ENCODE peak calls at places on chromosomes 1 and 21, in seven cellular contexts. U, Z, F, B, Q, S and A are unnamed samples.

GRCh38 chr1:25727819-25728286 is 72.1 kb upstream of the SELENON start:
- DNase-seq in U (peak; percentile 63), Z (peak; percentile 34), F (peak; percentile 93), B (no peak), Q (peak; percentile 68), S (peak; percentile 21), A (peak; percentile 70)

GRCh38 chr1:108831225-108831624 is 25.7 kb downstream of the AKNAD1 start:
- DNase-seq in U (no peak), Z (no peak), F (no peak), B (no peak), Q (no peak), S (no peak), A (no peak)

GRCh38 chr21:45318556-45319341 is 31.1 kb upstream of the POFUT2 start:
- DNase-seq in U (peak; percentile 76), Z (no peak), F (peak; percentile 16), B (no peak), Q (no peak), S (no peak), A (no peak)

GRCh38 chr1:114340906-114341698 is 169.9 kb downstream of the TRIM33 start:
- DNase-seq in U (no peak), Z (no peak), F (no peak), B (no peak), Q (no peak), S (no peak), A (no peak)

GRCh38 chr1:231808990-231809389 is 182.4 kb downstream of the DISC1 start:
- DNase-seq in U (peak; percentile 41), Z (no peak), F (no peak), B (no peak), Q (no peak), S (no peak), A (no peak)

GRCh38 chr1:223341111-223341510 is 22.9 kb downstream of the SUSD4 start:
- DNase-seq in U (no peak), Z (no peak), F (peak; percentile 34), B (no peak), Q (peak; percentile 13), S (no peak), A (no peak)

GRCh38 chr1:220300442-220301121 is 28.3 kb upstream of the RAB3GAP2 start:
- DNase-seq in U (peak; percentile 87), Z (peak; percentile 64), F (peak; percentile 39), B (peak; percentile 59), Q (peak; percentile 5), S (no peak), A (peak; percentile 23)

GRCh38 chr1:205351984-205352713 is 4.6 kb downstream of the KLHDC8A start:
- DNase-seq in U (no peak), Z (peak; percentile 64), F (peak; percentile 100), B (no peak), Q (peak; percentile 23), S (no peak), A (peak; percentile 75)

GRCh38 chr1:55320891-55321290 is 105.7 kb upstream of the USP24 start:
- DNase-seq in U (no peak), Z (no peak), F (no peak), B (no peak), Q (no peak), S (no peak), A (no peak)

GRCh38 chr1:2789986-2790581 is 11.4 kb downstream of the TTC34 start:
- DNase-seq in U (no peak), Z (peak; percentile 54), F (no peak), B (no peak), Q (no peak), S (no peak), A (no peak)

GRCh38 chr1:150513275-150513885 is 2.2 kb upstream of the FALEC start:
- DNase-seq in U (no peak), Z (no peak), F (peak; percentile 58), B (no peak), Q (no peak), S (no peak), A (no peak)

GRCh38 chr1:21537932-21538630 is 28.9 kb downstream of the ALPL start:
- DNase-seq in U (no peak), Z (peak; percentile 52), F (no peak), B (no peak), Q (peak; percentile 14), S (no peak), A (no peak)

GRCh38 chr1:164452549-164452948 is 106.4 kb upstream of the PBX1 start:
- DNase-seq in U (no peak), Z (no peak), F (no peak), B (no peak), Q (no peak), S (no peak), A (no peak)

GRCh38 chr1:48668339-48668738 is 108.4 kb downstream of the BEND5 start:
- DNase-seq in U (no peak), Z (no peak), F (no peak), B (no peak), Q (no peak), S (no peak), A (no peak)

DNA sequence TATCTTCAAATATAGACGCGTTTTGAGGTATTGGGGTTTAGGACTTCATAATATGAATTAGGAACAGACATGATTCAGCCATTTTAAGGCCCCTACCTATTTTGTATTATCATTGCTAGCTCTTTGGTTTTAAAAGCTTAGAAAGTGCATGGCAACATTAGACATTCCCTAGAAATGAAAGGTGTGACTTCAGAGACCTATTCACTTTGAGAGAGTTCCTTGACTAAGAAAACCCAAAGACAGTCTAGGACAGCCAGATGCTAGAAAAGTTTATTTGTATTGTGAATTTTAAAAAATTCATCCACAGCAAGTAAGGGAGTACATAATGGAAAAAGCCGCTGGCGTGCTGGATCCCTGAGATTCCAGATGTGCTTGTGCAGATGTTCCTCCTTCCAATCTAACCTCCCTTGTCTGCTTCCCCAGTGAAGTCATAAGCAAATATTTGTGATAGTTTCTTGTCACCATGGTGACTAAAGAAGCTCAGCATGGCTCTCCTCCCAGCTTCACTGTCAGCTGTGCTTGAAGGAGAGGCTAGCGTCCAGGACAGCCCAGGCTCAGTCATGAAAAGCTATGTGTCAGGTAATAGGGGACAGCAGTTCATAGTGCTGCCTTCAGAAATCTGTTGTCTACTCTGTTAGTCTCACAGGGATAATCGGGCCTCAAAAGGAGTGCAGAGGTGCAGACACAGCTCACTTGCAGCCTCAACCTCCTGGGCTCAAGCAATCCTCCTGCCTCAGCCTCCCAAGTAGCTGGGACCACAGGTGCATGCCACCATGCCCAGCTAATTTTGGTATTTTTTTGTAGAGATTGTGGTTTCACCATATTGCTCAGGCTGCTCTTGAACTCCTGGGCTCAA is 34.8 kb downstream of the KPNA6 start:
- DNase-seq in U (peak; percentile 24), Z (peak; percentile 27), F (no peak), B (peak; percentile 16), Q (peak; percentile 51), S (no peak), A (peak; percentile 20)
- H3K27ac ChIP-seq in U (no peak overlapping the region), Z (peak overlapping the region; percentile 12), F (no peak overlapping the region), B (peak overlapping the region; percentile 70), Q (peak overlapping the region; percentile 46), S (peak overlapping the region; percentile 31), A (no peak overlapping the region)

GRCh38 chr1:30778156-30778978 is 20.8 kb upstream of the LAPTM5 start:
- DNase-seq in U (no peak), Z (no peak), F (no peak), B (no peak), Q (no peak), S (no peak), A (peak; percentile 54)

GRCh38 chr1:30776097-30777059 is 18.8 kb upstream of the LAPTM5 start:
- DNase-seq in U (no peak), Z (no peak), F (no peak), B (no peak), Q (no peak), S (no peak), A (no peak)

GRCh38 chr1:30778979-30779293 is 21.4 kb upstream of the LAPTM5 start:
- DNase-seq in U (no peak), Z (no peak), F (no peak), B (no peak), Q (no peak), S (no peak), A (no peak)

GRCh38 chr1:30777060-30777905 is 19.7 kb upstream of the LAPTM5 start:
- DNase-seq in U (no peak), Z (no peak), F (no peak), B (no peak), Q (no peak), S (no peak), A (no peak)

GRCh38 chr1:30777906-30778155 is 20.3 kb upstream of the LAPTM5 start:
- DNase-seq in U (no peak), Z (no peak), F (no peak), B (no peak), Q (no peak), S (no peak), A (no peak)
- TF ChIP-seq CTCF in U (no peak), Z (no peak), F (peak; percentile 41), B (no peak), Q (no peak), S (no peak), A (no peak)

GRCh38 chr1:112675728-112676381 is 1.4 kb downstream of the MOV10 start:
- DNase-seq in U (no peak), Z (no peak), F (no peak), B (no peak), Q (no peak), S (no peak), A (no peak)
- H3K27ac ChIP-seq in U (peak overlapping the region; percentile 85), Z (no peak overlapping the region), F (peak overlapping the region; percentile 90), B (peak overlapping the region; percentile 96), Q (peak overlapping the region; percentile 93), S (no peak overlapping the region), A (no peak overlapping the region)

GRCh38 chr1:245798367-245798747 is 643.6 kb downstream of the KIF26B start:
- DNase-seq in U (no peak), Z (no peak), F (no peak), B (no peak), Q (no peak), S (no peak), A (no peak)

GRCh38 chr1:245803666-245804037 is 648.9 kb downstream of the KIF26B start:
- DNase-seq in U (no peak), Z (no peak), F (no peak), B (no peak), Q (no peak), S (no peak), A (no peak)

GRCh38 chr1:245800901-245801605 is 646.3 kb downstream of the KIF26B start:
- DNase-seq in U (no peak), Z (no peak), F (no peak), B (no peak), Q (no peak), S (no peak), A (no peak)

GRCh38 chr1:245802941-245803665 is 648.3 kb downstream of the KIF26B start:
- DNase-seq in U (no peak), Z (no peak), F (no peak), B (no peak), Q (no peak), S (no peak), A (no peak)

GRCh38 chr1:245797592-245798366 is 643.0 kb downstream of the KIF26B start:
- DNase-seq in U (no peak), Z (peak; percentile 89), F (peak; percentile 61), B (no peak), Q (no peak), S (no peak), A (no peak)
- TF ChIP-seq CTCF in U (no peak), Z (peak; percentile 69), F (peak; percentile 52), B (no peak), Q (no peak), S (no peak), A (no peak)

DNA sequence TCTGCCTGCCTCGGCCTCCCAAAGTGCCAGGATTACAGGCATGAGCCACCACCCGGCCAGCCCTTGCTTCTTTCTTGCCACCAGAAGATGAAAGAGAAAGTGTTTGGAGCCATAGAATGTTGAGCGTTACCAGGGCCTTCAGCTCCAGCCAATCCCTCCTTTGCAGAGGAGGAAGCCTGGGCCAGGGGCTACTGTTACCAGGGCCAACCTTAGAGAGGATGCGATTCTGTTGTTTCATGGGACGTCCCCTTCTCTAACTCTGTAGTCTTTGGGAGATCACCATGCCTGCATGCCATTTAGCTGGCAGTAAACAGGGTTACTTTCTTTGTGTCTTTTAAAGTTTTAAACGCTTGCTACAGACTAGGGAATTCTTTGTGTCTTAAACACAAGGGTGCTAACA is 45.8 kb downstream of the CLDN14 start:
- DNase-seq in U (no peak), Z (peak; percentile 12), F (no peak), B (no peak), Q (no peak), S (no peak), A (no peak)
- H3K27ac ChIP-seq in U (no peak overlapping the region), Z (no peak overlapping the region), F (no peak overlapping the region), B (no peak overlapping the region), Q (no peak overlapping the region), S (no peak overlapping the region), A (no peak overlapping the region)